ENCODE peak calls at places on chromosomes 12 and 14, in five cellular contexts. One of them, this sample, is unnamed.

GRCh38 chr12:29113101-29113500 is 36.0 kb upstream of the FAR2 start:
- DNase-seq in GM12878: no peak
- DNase-seq in ovary: no peak
- DNase-seq in spleen: no peak
- DNase-seq in transverse colon: no peak
- DNase-seq in this sample: no peak

GRCh38 chr14:69626132-69626500 is 14.7 kb downstream of the SUSD6 start:
- DNase-seq in spleen: no peak
- DNase-seq in GM12878: no peak
- DNase-seq in transverse colon: no peak
- DNase-seq in ovary: no peak
- DNase-seq in this sample: no peak

GRCh38 chr12:81797100-81797499 is 38.0 kb upstream of the PPFIA2 start:
- DNase-seq in ovary: no peak
- DNase-seq in GM12878: no peak
- DNase-seq in spleen: no peak
- DNase-seq in transverse colon: no peak
- DNase-seq in this sample: no peak

GRCh38 chr12:6278439-6279255 is 31.8 kb upstream of the PLEKHG6 start:
- DNase-seq in spleen: peak; percentile 96
- DNase-seq in GM12878: no peak
- DNase-seq in ovary: peak; percentile 93
- DNase-seq in transverse colon: peak; percentile 94
- DNase-seq in this sample: peak; percentile 89

GRCh38 chr12:10385181-10385613 is 4.6 kb downstream of the KLRK1 start:
- DNase-seq in ovary: no peak
- DNase-seq in GM12878: no peak
- DNase-seq in transverse colon: no peak
- DNase-seq in spleen: no peak
- DNase-seq in this sample: no peak

GRCh38 chr12:75488553-75488952 is 8.0 kb downstream of the GLIPR1 start:
- DNase-seq in ovary: no peak
- DNase-seq in GM12878: no peak
- DNase-seq in transverse colon: no peak
- DNase-seq in spleen: no peak
- DNase-seq in this sample: peak; percentile 13

GRCh38 chr12:3202734-3203446 is 125.7 kb downstream of the TSPAN9 start:
- DNase-seq in ovary: peak; percentile 78
- DNase-seq in transverse colon: peak; percentile 39
- DNase-seq in spleen: no peak
- DNase-seq in GM12878: no peak
- DNase-seq in this sample: peak; percentile 48

GRCh38 chr12:47144769-47145168 is 65.0 kb upstream of the AMIGO2 start:
- DNase-seq in ovary: no peak
- DNase-seq in transverse colon: no peak
- DNase-seq in spleen: no peak
- DNase-seq in GM12878: no peak
- DNase-seq in this sample: no peak

GRCh38 chr14:93951798-93952540 is 24.4 kb downstream of the ASB2 start:
- DNase-seq in transverse colon: no peak
- DNase-seq in ovary: no peak
- DNase-seq in spleen: no peak
- DNase-seq in GM12878: no peak
- DNase-seq in this sample: no peak

GRCh38 chr14:75340921-75341320 is 62.3 kb downstream of the FOS start:
- DNase-seq in spleen: peak; percentile 87
- DNase-seq in transverse colon: peak; percentile 76
- DNase-seq in ovary: no peak
- DNase-seq in GM12878: no peak
- DNase-seq in this sample: peak; percentile 76

GRCh38 chr14:35531960-35532747 is 1.8 kb upstream of the INSM2 start:
- DNase-seq in transverse colon: no peak
- DNase-seq in spleen: no peak
- DNase-seq in GM12878: no peak
- DNase-seq in ovary: no peak
- DNase-seq in this sample: no peak

GRCh38 chr12:27564612-27565213 is 40.7 kb downstream of the PPFIBP1 start:
- DNase-seq in GM12878: no peak
- DNase-seq in transverse colon: no peak
- DNase-seq in ovary: no peak
- DNase-seq in spleen: no peak
- DNase-seq in this sample: no peak

GRCh38 chr12:111408686-111409402 is 3.1 kb downstream of the SH2B3 start:
- DNase-seq in ovary: no peak
- DNase-seq in spleen: no peak
- DNase-seq in transverse colon: no peak
- DNase-seq in GM12878: no peak
- DNase-seq in this sample: no peak

GRCh38 chr12:113416091-113416754 is 6.0 kb upstream of the SDSL start:
- DNase-seq in GM12878: no peak
- DNase-seq in ovary: no peak
- DNase-seq in spleen: no peak
- DNase-seq in transverse colon: peak; percentile 13
- DNase-seq in this sample: no peak

GRCh38 chr14:95722525-95723190 is 8.7 kb upstream of the TCL1A start:
- DNase-seq in transverse colon: no peak
- DNase-seq in GM12878: no peak
- DNase-seq in spleen: no peak
- DNase-seq in ovary: no peak
- DNase-seq in this sample: no peak

GRCh38 chr12:40209886-40210285 is 14.9 kb upstream of the LRRK2 start:
- DNase-seq in transverse colon: no peak
- DNase-seq in spleen: no peak
- DNase-seq in ovary: no peak
- DNase-seq in GM12878: no peak
- DNase-seq in this sample: no peak

GRCh38 chr14:66311935-66312334 is 174.2 kb upstream of the CCDC196 start:
- DNase-seq in transverse colon: no peak
- DNase-seq in spleen: no peak
- DNase-seq in ovary: no peak
- DNase-seq in GM12878: no peak
- DNase-seq in this sample: no peak

GRCh38 chr12:28794796-28795195 is 354.3 kb upstream of the FAR2 start:
- DNase-seq in ovary: no peak
- DNase-seq in GM12878: no peak
- DNase-seq in transverse colon: no peak
- DNase-seq in spleen: no peak
- DNase-seq in this sample: no peak

GRCh38 chr14:70707138-70708038 is 65.7 kb downstream of the TTC9 start:
- DNase-seq in spleen: no peak
- DNase-seq in ovary: peak; percentile 26
- DNase-seq in GM12878: peak; percentile 93
- DNase-seq in transverse colon: no peak
- DNase-seq in this sample: peak; percentile 71

GRCh38 chr12:51973560-51973959 is 22.1 kb downstream of the ACVR1B start:
- DNase-seq in GM12878: no peak
- DNase-seq in spleen: no peak
- DNase-seq in ovary: no peak
- DNase-seq in transverse colon: no peak
- DNase-seq in this sample: no peak

GRCh38 chr14:51472881-51473280 is 178.8 kb upstream of the FRMD6 start:
- DNase-seq in spleen: no peak
- DNase-seq in ovary: no peak
- DNase-seq in GM12878: no peak
- DNase-seq in transverse colon: no peak
- DNase-seq in this sample: no peak

GRCh38 chr14:32202941-32203882 is at the start of gene RNU6-8:
- DNase-seq in spleen: peak; percentile 97
- DNase-seq in GM12878: peak; percentile 57
- DNase-seq in ovary: peak; percentile 94
- DNase-seq in transverse colon: peak; percentile 92
- DNase-seq in this sample: peak; percentile 94

GRCh38 chr12:41254004-41254403 is 65.9 kb downstream of the PDZRN4 start:
- DNase-seq in GM12878: no peak
- DNase-seq in ovary: no peak
- DNase-seq in transverse colon: no peak
- DNase-seq in spleen: no peak
- DNase-seq in this sample: no peak

GRCh38 chr14:23302290-23303225 is at the start of gene PPP1R3E:
- DNase-seq in ovary: peak; percentile 79
- DNase-seq in GM12878: no peak
- DNase-seq in spleen: peak; percentile 97
- DNase-seq in transverse colon: peak; percentile 88
- DNase-seq in this sample: peak; percentile 86

GRCh38 chr14:79496701-79497100 is 714.6 kb downstream of the DIO2 start:
- DNase-seq in transverse colon: no peak
- DNase-seq in spleen: no peak
- DNase-seq in GM12878: no peak
- DNase-seq in ovary: no peak
- DNase-seq in this sample: no peak

GRCh38 chr12:47988073-47989022 is 15.9 kb downstream of the COL2A1 start:
- DNase-seq in transverse colon: no peak
- DNase-seq in GM12878: no peak
- DNase-seq in ovary: no peak
- DNase-seq in spleen: peak; percentile 61
- DNase-seq in this sample: no peak

GRCh38 chr12:53201639-53202038 is 5.4 kb downstream of the ITGB7 start:
- DNase-seq in spleen: no peak
- DNase-seq in transverse colon: no peak
- DNase-seq in GM12878: no peak
- DNase-seq in ovary: no peak
- DNase-seq in this sample: no peak

GRCh38 chr14:38207830-38208815 is at the start of gene SSTR1:
- DNase-seq in spleen: no peak
- DNase-seq in GM12878: no peak
- DNase-seq in ovary: no peak
- DNase-seq in transverse colon: peak; percentile 89
- DNase-seq in this sample: no peak

GRCh38 chr12:113241191-113242017 is 20.1 kb downstream of the TPCN1 start:
- DNase-seq in spleen: peak; percentile 66
- DNase-seq in transverse colon: peak; percentile 74
- DNase-seq in ovary: no peak
- DNase-seq in GM12878: no peak
- DNase-seq in this sample: peak; percentile 95

GRCh38 chr12:62911288-62911687 is 23.7 kb downstream of the PPM1H start:
- DNase-seq in GM12878: no peak
- DNase-seq in spleen: no peak
- DNase-seq in ovary: no peak
- DNase-seq in transverse colon: no peak
- DNase-seq in this sample: no peak

GRCh38 chr12:109264095-109264942 is 44.8 kb downstream of the FOXN4 start:
- DNase-seq in transverse colon: peak; percentile 82
- DNase-seq in GM12878: no peak
- DNase-seq in spleen: no peak
- DNase-seq in ovary: peak; percentile 78
- DNase-seq in this sample: peak; percentile 77

DNA sequence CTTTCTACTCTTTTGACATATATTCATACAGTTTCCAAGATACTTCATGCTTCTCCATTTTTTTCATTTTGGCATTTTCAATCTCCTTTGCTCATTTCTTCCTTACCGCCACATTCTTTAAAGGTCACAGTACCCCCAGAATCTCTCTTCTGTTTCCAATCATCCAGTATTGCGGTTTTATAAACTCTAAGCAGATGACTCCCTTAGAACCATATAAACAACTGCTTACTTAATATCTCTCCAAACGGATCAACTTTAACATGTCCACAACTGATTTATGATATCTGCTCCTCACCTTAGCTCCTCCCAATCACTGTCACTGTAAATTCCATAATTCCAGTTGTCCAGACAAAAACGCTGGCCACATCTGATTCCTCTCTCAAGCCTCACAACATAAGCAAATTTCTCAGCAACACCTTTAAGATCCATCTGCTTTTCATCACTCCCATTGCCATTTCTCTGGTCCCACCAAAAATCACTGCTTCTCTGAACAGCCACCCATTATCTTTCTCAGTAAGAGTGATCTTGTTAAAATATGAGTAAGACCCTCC is 49.6 kb downstream of the HNRNPC start:
- DNase-seq in transverse colon: no peak
- DNase-seq in GM12878: no peak
- DNase-seq in ovary: no peak
- DNase-seq in spleen: no peak
- DNase-seq in this sample: no peak
- H3K4me1 ChIP-seq in transverse colon: peaks cover 8% of the 10 kb centered on the region
- H3K4me1 ChIP-seq in GM12878: peaks cover 7% of the 10 kb centered on the region
- H3K4me1 ChIP-seq in ovary: peaks cover 8% of the 10 kb centered on the region
- H3K4me1 ChIP-seq in spleen: peaks cover 87% of the 10 kb centered on the region
- H3K4me1 ChIP-seq in this sample: peaks cover 5% of the 10 kb centered on the region

DNA sequence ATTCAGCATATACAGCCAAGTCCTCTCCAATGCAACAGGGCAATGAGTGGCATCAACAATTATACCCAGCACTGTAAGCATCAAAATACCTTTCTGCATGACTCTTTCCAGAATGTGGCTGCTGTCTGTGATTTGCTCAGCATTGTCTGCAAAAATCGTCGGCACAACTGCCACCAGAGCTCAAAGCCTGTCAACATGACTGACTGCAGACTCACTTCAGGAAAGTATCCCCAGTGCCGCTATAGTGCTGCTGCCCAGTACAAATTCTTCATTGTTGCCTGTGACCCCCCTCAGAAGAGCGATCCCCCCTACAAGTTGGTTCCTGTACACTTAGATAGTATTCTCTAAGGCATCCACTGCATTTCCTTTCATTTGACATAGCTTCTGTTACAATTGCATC is 737 bp downstream of the RNASE6 start:
- DNase-seq in spleen: no peak
- DNase-seq in GM12878: no peak
- DNase-seq in transverse colon: no peak
- DNase-seq in ovary: no peak
- DNase-seq in this sample: no peak
- TF ChIP-seq POLR2A in spleen: no peak
- TF ChIP-seq POLR2A in GM12878: no peak
- TF ChIP-seq POLR2A in transverse colon: no peak
- TF ChIP-seq POLR2A in ovary: no peak
- TF ChIP-seq POLR2A in this sample: no peak

DNA sequence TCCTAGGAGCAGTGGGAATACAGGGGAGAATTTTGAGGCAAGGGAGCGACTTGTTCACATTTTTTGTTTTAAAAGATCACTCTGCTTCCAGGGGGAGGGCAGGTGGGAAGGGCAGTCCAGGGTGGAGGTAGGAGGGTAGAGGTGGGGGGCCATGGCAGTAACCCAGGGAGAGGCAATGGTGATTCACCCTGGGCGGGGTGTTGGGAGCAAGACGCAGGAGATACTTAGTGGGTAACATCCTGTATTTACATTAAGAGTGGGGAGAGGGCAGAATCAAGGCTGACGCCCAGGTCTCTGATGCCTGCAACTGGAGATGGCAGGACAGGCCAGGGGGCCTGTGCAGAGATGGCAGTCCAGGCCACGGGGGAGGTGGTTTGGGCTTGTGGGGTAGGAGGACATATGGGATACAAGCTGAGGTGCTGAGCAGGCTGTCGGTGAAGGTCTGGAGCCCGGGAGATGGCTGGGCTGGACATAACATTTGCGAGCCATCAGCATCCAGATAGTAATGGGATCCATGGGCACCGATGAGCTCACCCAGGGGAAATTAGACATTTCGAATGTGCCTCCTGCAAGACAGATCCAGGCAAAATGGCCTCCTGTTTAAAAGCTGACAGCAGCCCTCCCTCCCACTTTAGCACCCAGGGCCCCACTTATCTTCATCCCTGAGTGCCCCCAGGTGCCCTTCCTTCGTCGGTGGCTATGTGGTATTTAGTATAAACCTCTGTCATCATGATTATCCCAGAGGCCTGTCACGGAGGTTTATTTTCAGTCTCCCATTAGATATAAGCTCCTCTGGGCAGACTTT is 9.3 kb downstream of the EML1 start:
- DNase-seq in transverse colon: no peak
- DNase-seq in ovary: no peak
- DNase-seq in GM12878: no peak
- DNase-seq in spleen: no peak
- DNase-seq in this sample: no peak
- H3K4me1 ChIP-seq in transverse colon: peaks cover 1% of the 10 kb centered on the region
- H3K4me1 ChIP-seq in ovary: no peaks in the 10 kb centered on the region
- H3K4me1 ChIP-seq in GM12878: no peaks in the 10 kb centered on the region
- H3K4me1 ChIP-seq in spleen: no peaks in the 10 kb centered on the region
- H3K4me1 ChIP-seq in this sample: peaks cover 17% of the 10 kb centered on the region

GRCh38 chr14:63641473-63642228 is at the start of gene WDR89:
- DNase-seq in GM12878: peak; percentile 100
- DNase-seq in spleen: peak; percentile 97
- DNase-seq in ovary: peak; percentile 96
- DNase-seq in transverse colon: peak; percentile 98
- DNase-seq in this sample: peak; percentile 98
- TF ChIP-seq POLR2A in GM12878: peak; percentile 91
- TF ChIP-seq POLR2A in spleen: peak; percentile 27
- TF ChIP-seq POLR2A in ovary: peak; percentile 35
- TF ChIP-seq POLR2A in transverse colon: peak; percentile 73
- TF ChIP-seq POLR2A in this sample: peak; percentile 86